ENCODE peak calls at places on chromosomes 11 and 22, in six cellular contexts. One of them, this sample, is unnamed.

GRCh38 chr22:28902490-28902889 is 19.1 kb downstream of the ZNRF3 start:
- DNase-seq in stimulated activated CD8-positive, alpha-beta memory T cell treated with anti-CD3 and anti-CD28 coated beads, Interleukin-4, amount 100 ng/mL, for 48 hours: no peak
- DNase-seq in cardiac fibroblast: no peak
- DNase-seq in KBM-7: no peak
- DNase-seq in effector CD4-positive, alpha-beta T cell: no peak
- DNase-seq in T-helper 1 cell: no peak
- DNase-seq in this sample: no peak

GRCh38 chr22:25970348-25970995 is 198.8 kb upstream of the SEZ6L start:
- DNase-seq in stimulated activated CD8-positive, alpha-beta memory T cell treated with anti-CD3 and anti-CD28 coated beads, Interleukin-4, amount 100 ng/mL, for 48 hours: no peak
- DNase-seq in cardiac fibroblast: no peak
- DNase-seq in KBM-7: no peak
- DNase-seq in effector CD4-positive, alpha-beta T cell: no peak
- DNase-seq in T-helper 1 cell: no peak
- DNase-seq in this sample: no peak

GRCh38 chr11:9178716-9179115 is 86.4 kb downstream of the DENND5A start:
- DNase-seq in stimulated activated CD8-positive, alpha-beta memory T cell treated with anti-CD3 and anti-CD28 coated beads, Interleukin-4, amount 100 ng/mL, for 48 hours: no peak
- DNase-seq in cardiac fibroblast: no peak
- DNase-seq in KBM-7: no peak
- DNase-seq in effector CD4-positive, alpha-beta T cell: no peak
- DNase-seq in T-helper 1 cell: no peak
- DNase-seq in this sample: no peak

GRCh38 chr11:122180435-122180834 is 64.4 kb upstream of the BLID start:
- DNase-seq in stimulated activated CD8-positive, alpha-beta memory T cell treated with anti-CD3 and anti-CD28 coated beads, Interleukin-4, amount 100 ng/mL, for 48 hours: no peak
- DNase-seq in cardiac fibroblast: peak; percentile 100
- DNase-seq in KBM-7: no peak
- DNase-seq in effector CD4-positive, alpha-beta T cell: no peak
- DNase-seq in T-helper 1 cell: no peak
- DNase-seq in this sample: peak; percentile 99

GRCh38 chr11:1827095-1827797 is 7.5 kb upstream of the SYT8 start:
- DNase-seq in stimulated activated CD8-positive, alpha-beta memory T cell treated with anti-CD3 and anti-CD28 coated beads, Interleukin-4, amount 100 ng/mL, for 48 hours: no peak
- DNase-seq in cardiac fibroblast: peak; percentile 82
- DNase-seq in KBM-7: no peak
- DNase-seq in effector CD4-positive, alpha-beta T cell: no peak
- DNase-seq in T-helper 1 cell: no peak
- DNase-seq in this sample: peak; percentile 83

GRCh38 chr11:109677240-109677639 is 255.2 kb downstream of the C11orf87 start:
- DNase-seq in stimulated activated CD8-positive, alpha-beta memory T cell treated with anti-CD3 and anti-CD28 coated beads, Interleukin-4, amount 100 ng/mL, for 48 hours: no peak
- DNase-seq in cardiac fibroblast: no peak
- DNase-seq in KBM-7: no peak
- DNase-seq in effector CD4-positive, alpha-beta T cell: no peak
- DNase-seq in T-helper 1 cell: no peak
- DNase-seq in this sample: no peak

GRCh38 chr11:65791719-65792213 is 4.9 kb downstream of the OVOL1 start:
- DNase-seq in stimulated activated CD8-positive, alpha-beta memory T cell treated with anti-CD3 and anti-CD28 coated beads, Interleukin-4, amount 100 ng/mL, for 48 hours: peak; percentile 72
- DNase-seq in cardiac fibroblast: no peak
- DNase-seq in KBM-7: peak; percentile 92
- DNase-seq in effector CD4-positive, alpha-beta T cell: no peak
- DNase-seq in T-helper 1 cell: no peak
- DNase-seq in this sample: no peak

GRCh38 chr22:30444632-30445437 is 19.3 kb downstream of the MTFP1 start:
- DNase-seq in stimulated activated CD8-positive, alpha-beta memory T cell treated with anti-CD3 and anti-CD28 coated beads, Interleukin-4, amount 100 ng/mL, for 48 hours: peak; percentile 79
- DNase-seq in cardiac fibroblast: peak; percentile 73
- DNase-seq in KBM-7: peak; percentile 79
- DNase-seq in effector CD4-positive, alpha-beta T cell: peak; percentile 28
- DNase-seq in T-helper 1 cell: peak; percentile 30
- DNase-seq in this sample: peak; percentile 28

GRCh38 chr11:109697140-109697843 is 275.3 kb downstream of the C11orf87 start:
- DNase-seq in stimulated activated CD8-positive, alpha-beta memory T cell treated with anti-CD3 and anti-CD28 coated beads, Interleukin-4, amount 100 ng/mL, for 48 hours: no peak
- DNase-seq in cardiac fibroblast: peak; percentile 73
- DNase-seq in KBM-7: peak; percentile 40
- DNase-seq in effector CD4-positive, alpha-beta T cell: no peak
- DNase-seq in T-helper 1 cell: no peak
- DNase-seq in this sample: peak; percentile 42

GRCh38 chr11:127620660-127621059 is 620.1 kb upstream of the KIRREL3 start:
- DNase-seq in stimulated activated CD8-positive, alpha-beta memory T cell treated with anti-CD3 and anti-CD28 coated beads, Interleukin-4, amount 100 ng/mL, for 48 hours: no peak
- DNase-seq in cardiac fibroblast: peak; percentile 49
- DNase-seq in KBM-7: no peak
- DNase-seq in effector CD4-positive, alpha-beta T cell: no peak
- DNase-seq in T-helper 1 cell: no peak
- DNase-seq in this sample: no peak

GRCh38 chr11:79244175-79244804 is 196.5 kb downstream of the TENM4 start:
- DNase-seq in stimulated activated CD8-positive, alpha-beta memory T cell treated with anti-CD3 and anti-CD28 coated beads, Interleukin-4, amount 100 ng/mL, for 48 hours: no peak
- DNase-seq in cardiac fibroblast: peak; percentile 95
- DNase-seq in KBM-7: no peak
- DNase-seq in effector CD4-positive, alpha-beta T cell: no peak
- DNase-seq in T-helper 1 cell: no peak
- DNase-seq in this sample: peak; percentile 87

GRCh38 chr22:36328635-36329216 is 59.0 kb downstream of the MYH9 start:
- DNase-seq in stimulated activated CD8-positive, alpha-beta memory T cell treated with anti-CD3 and anti-CD28 coated beads, Interleukin-4, amount 100 ng/mL, for 48 hours: peak; percentile 71
- DNase-seq in cardiac fibroblast: peak; percentile 97
- DNase-seq in KBM-7: no peak
- DNase-seq in effector CD4-positive, alpha-beta T cell: no peak
- DNase-seq in T-helper 1 cell: no peak
- DNase-seq in this sample: peak; percentile 46

GRCh38 chr11:119536801-119537200 is 113.8 kb upstream of the THY1 start:
- DNase-seq in stimulated activated CD8-positive, alpha-beta memory T cell treated with anti-CD3 and anti-CD28 coated beads, Interleukin-4, amount 100 ng/mL, for 48 hours: no peak
- DNase-seq in cardiac fibroblast: no peak
- DNase-seq in KBM-7: no peak
- DNase-seq in effector CD4-positive, alpha-beta T cell: no peak
- DNase-seq in T-helper 1 cell: no peak
- DNase-seq in this sample: no peak

GRCh38 chr11:7630002-7630401 is 43.3 kb downstream of the CYB5R2 start:
- DNase-seq in stimulated activated CD8-positive, alpha-beta memory T cell treated with anti-CD3 and anti-CD28 coated beads, Interleukin-4, amount 100 ng/mL, for 48 hours: no peak
- DNase-seq in cardiac fibroblast: no peak
- DNase-seq in KBM-7: no peak
- DNase-seq in effector CD4-positive, alpha-beta T cell: no peak
- DNase-seq in T-helper 1 cell: no peak
- DNase-seq in this sample: peak; percentile 13

GRCh38 chr22:42885446-42885845 is 28.4 kb upstream of the ARFGAP3 start:
- DNase-seq in stimulated activated CD8-positive, alpha-beta memory T cell treated with anti-CD3 and anti-CD28 coated beads, Interleukin-4, amount 100 ng/mL, for 48 hours: no peak
- DNase-seq in cardiac fibroblast: peak; percentile 18
- DNase-seq in KBM-7: no peak
- DNase-seq in effector CD4-positive, alpha-beta T cell: no peak
- DNase-seq in T-helper 1 cell: no peak
- DNase-seq in this sample: no peak

GRCh38 chr11:93846411-93846810 is 4.0 kb downstream of the VSTM5 start:
- DNase-seq in stimulated activated CD8-positive, alpha-beta memory T cell treated with anti-CD3 and anti-CD28 coated beads, Interleukin-4, amount 100 ng/mL, for 48 hours: no peak
- DNase-seq in cardiac fibroblast: peak; percentile 27
- DNase-seq in KBM-7: no peak
- DNase-seq in effector CD4-positive, alpha-beta T cell: no peak
- DNase-seq in T-helper 1 cell: no peak
- DNase-seq in this sample: no peak

GRCh38 chr11:35746356-35747153 is 84.0 kb downstream of the TRIM44 start:
- DNase-seq in stimulated activated CD8-positive, alpha-beta memory T cell treated with anti-CD3 and anti-CD28 coated beads, Interleukin-4, amount 100 ng/mL, for 48 hours: no peak
- DNase-seq in cardiac fibroblast: peak; percentile 36
- DNase-seq in KBM-7: no peak
- DNase-seq in effector CD4-positive, alpha-beta T cell: no peak
- DNase-seq in T-helper 1 cell: no peak
- DNase-seq in this sample: peak; percentile 38

GRCh38 chr11:5618807-5619206 is 6.0 kb upstream of the TRIM34 start:
- DNase-seq in stimulated activated CD8-positive, alpha-beta memory T cell treated with anti-CD3 and anti-CD28 coated beads, Interleukin-4, amount 100 ng/mL, for 48 hours: no peak
- DNase-seq in cardiac fibroblast: peak; percentile 92
- DNase-seq in KBM-7: no peak
- DNase-seq in effector CD4-positive, alpha-beta T cell: no peak
- DNase-seq in T-helper 1 cell: no peak
- DNase-seq in this sample: no peak

GRCh38 chr11:125020342-125020741 is 42.8 kb upstream of the SLC37A2 start:
- DNase-seq in stimulated activated CD8-positive, alpha-beta memory T cell treated with anti-CD3 and anti-CD28 coated beads, Interleukin-4, amount 100 ng/mL, for 48 hours: no peak
- DNase-seq in cardiac fibroblast: no peak
- DNase-seq in KBM-7: no peak
- DNase-seq in effector CD4-positive, alpha-beta T cell: no peak
- DNase-seq in T-helper 1 cell: no peak
- DNase-seq in this sample: no peak

GRCh38 chr11:78000193-78000592 is 5.7 kb upstream of the INTS4 start:
- DNase-seq in stimulated activated CD8-positive, alpha-beta memory T cell treated with anti-CD3 and anti-CD28 coated beads, Interleukin-4, amount 100 ng/mL, for 48 hours: peak; percentile 44
- DNase-seq in cardiac fibroblast: peak; percentile 85
- DNase-seq in KBM-7: peak; percentile 81
- DNase-seq in effector CD4-positive, alpha-beta T cell: peak; percentile 19
- DNase-seq in T-helper 1 cell: no peak
- DNase-seq in this sample: peak; percentile 66

GRCh38 chr22:24510694-24511625 is 15.8 kb downstream of the UPB1 start:
- DNase-seq in stimulated activated CD8-positive, alpha-beta memory T cell treated with anti-CD3 and anti-CD28 coated beads, Interleukin-4, amount 100 ng/mL, for 48 hours: no peak
- DNase-seq in cardiac fibroblast: peak; percentile 80
- DNase-seq in KBM-7: peak; percentile 90
- DNase-seq in effector CD4-positive, alpha-beta T cell: no peak
- DNase-seq in T-helper 1 cell: no peak
- DNase-seq in this sample: peak; percentile 61

GRCh38 chr11:8059571-8060011 is 21.4 kb upstream of the TUB start:
- DNase-seq in stimulated activated CD8-positive, alpha-beta memory T cell treated with anti-CD3 and anti-CD28 coated beads, Interleukin-4, amount 100 ng/mL, for 48 hours: no peak
- DNase-seq in cardiac fibroblast: no peak
- DNase-seq in KBM-7: no peak
- DNase-seq in effector CD4-positive, alpha-beta T cell: no peak
- DNase-seq in T-helper 1 cell: no peak
- DNase-seq in this sample: no peak

GRCh38 chr11:44229664-44230063 is 80.3 kb downstream of the ALX4 start:
- DNase-seq in stimulated activated CD8-positive, alpha-beta memory T cell treated with anti-CD3 and anti-CD28 coated beads, Interleukin-4, amount 100 ng/mL, for 48 hours: no peak
- DNase-seq in cardiac fibroblast: no peak
- DNase-seq in KBM-7: no peak
- DNase-seq in effector CD4-positive, alpha-beta T cell: no peak
- DNase-seq in T-helper 1 cell: no peak
- DNase-seq in this sample: no peak

GRCh38 chr22:43845981-43846380 is 16.3 kb downstream of the SULT4A1 start:
- DNase-seq in stimulated activated CD8-positive, alpha-beta memory T cell treated with anti-CD3 and anti-CD28 coated beads, Interleukin-4, amount 100 ng/mL, for 48 hours: no peak
- DNase-seq in cardiac fibroblast: no peak
- DNase-seq in KBM-7: no peak
- DNase-seq in effector CD4-positive, alpha-beta T cell: no peak
- DNase-seq in T-helper 1 cell: peak; percentile 2
- DNase-seq in this sample: no peak

GRCh38 chr22:40533712-40534378 is 102.7 kb downstream of the MRTFA start:
- DNase-seq in stimulated activated CD8-positive, alpha-beta memory T cell treated with anti-CD3 and anti-CD28 coated beads, Interleukin-4, amount 100 ng/mL, for 48 hours: peak; percentile 44
- DNase-seq in cardiac fibroblast: peak; percentile 81
- DNase-seq in KBM-7: peak; percentile 80
- DNase-seq in effector CD4-positive, alpha-beta T cell: peak; percentile 37
- DNase-seq in T-helper 1 cell: peak; percentile 33
- DNase-seq in this sample: peak; percentile 14